ENCODE peak calls at places on chromosomes 3 and 15, in four cellular contexts. A is mesenchymal stem cell, P is HEK293T, H is adipocyte. G is an unnamed sample.

GRCh38 chr3:46098319-46098761 is 71.1 kb upstream of the XCR1 start:
- DNase-seq in A (peak), P (no peak), H (peak), G (no peak)

GRCh38 chr3:52534281-52535183 is 875 bp upstream of the NT5DC2 start:
- DNase-seq in A (no peak), P (no peak), H (peak), G (no peak)

GRCh38 chr15:68012911-68013310 is 41.2 kb upstream of the PIAS1 start:
- DNase-seq in A (no peak), P (no peak), H (no peak), G (no peak)

GRCh38 chr15:59216911-59217310 is 10.3 kb downstream of the LDHAL6B start:
- DNase-seq in A (no peak), P (no peak), H (no peak), G (no peak)

GRCh38 chr3:4503050-4503449 is 9.9 kb downstream of the ITPR1 start:
- DNase-seq in A (no peak), P (no peak), H (no peak), G (no peak)

GRCh38 chr3:46987485-46988401 is 8.3 kb downstream of the NBEAL2 start:
- DNase-seq in A (peak), P (no peak), H (no peak), G (peak)

GRCh38 chr3:133856316-133856715 is 39.4 kb downstream of the RAB6B start:
- DNase-seq in A (no peak), P (no peak), H (no peak), G (no peak)

GRCh38 chr3:171791695-171792082 is 18.6 kb downstream of the PLD1 start:
- DNase-seq in A (peak), P (no peak), H (no peak), G (no peak)

GRCh38 chr3:23991236-23992050 is 46.4 kb downstream of the NR1D2 start:
- DNase-seq in A (peak), P (no peak), H (no peak), G (no peak)

GRCh38 chr3:43320288-43320687 is 33.9 kb downstream of the SNRK start:
- DNase-seq in A (no peak), P (no peak), H (no peak), G (no peak)

GRCh38 chr15:28003302-28004037 is 95.6 kb downstream of the OCA2 start:
- DNase-seq in A (no peak), P (no peak), H (no peak), G (no peak)

GRCh38 chr3:99866167-99866810 is 48.6 kb downstream of the CMSS1 start:
- DNase-seq in A (peak), P (no peak), H (peak), G (no peak)

GRCh38 chr3:168284728-168285127 is 189.0 kb upstream of the GOLIM4 start:
- DNase-seq in A (no peak), P (no peak), H (no peak), G (no peak)

GRCh38 chr3:134326760-134327593 is 47.3 kb downstream of the AMOTL2 start:
- DNase-seq in A (peak), P (no peak), H (peak), G (no peak)

GRCh38 chr3:158896729-158897128 is 94.9 kb downstream of the MFSD1 start:
- DNase-seq in A (no peak), P (no peak), H (no peak), G (no peak)

GRCh38 chr3:147421184-147421912 is 12.2 kb downstream of the ZIC1 start:
- DNase-seq in A (no peak), P (no peak), H (no peak), G (no peak)

GRCh38 chr3:101729586-101729985 is 5.2 kb downstream of the CEP97 start:
- DNase-seq in A (no peak), P (no peak), H (no peak), G (no peak)